ENCODE peak calls at places on chromosomes 1 and 21, in four cellular contexts. One of them, this sample, is unnamed.

GRCh38 chr21:40333731-40334130 is 466.5 kb downstream of the PCP4 start:
- DNase-seq in RPMI8226: peak; percentile 42
- DNase-seq in DMS 273 treated with DMSO at 0.1 percent for 48 hours: no peak
- DNase-seq in naive thymus-derived CD8-positive, alpha-beta T cell: no peak
- DNase-seq in this sample: no peak

GRCh38 chr21:30340714-30341573 is 3.5 kb upstream of the KRTAP27-1 start:
- DNase-seq in RPMI8226: peak; percentile 34
- DNase-seq in DMS 273 treated with DMSO at 0.1 percent for 48 hours: no peak
- DNase-seq in naive thymus-derived CD8-positive, alpha-beta T cell: peak; percentile 7
- DNase-seq in this sample: no peak

GRCh38 chr1:38403667-38404066 is 357.1 kb upstream of the POU3F1 start:
- DNase-seq in RPMI8226: no peak
- DNase-seq in DMS 273 treated with DMSO at 0.1 percent for 48 hours: no peak
- DNase-seq in naive thymus-derived CD8-positive, alpha-beta T cell: no peak
- DNase-seq in this sample: no peak

GRCh38 chr1:170204121-170204520 is 58.4 kb downstream of the NTMT2 start:
- DNase-seq in RPMI8226: no peak
- DNase-seq in DMS 273 treated with DMSO at 0.1 percent for 48 hours: no peak
- DNase-seq in naive thymus-derived CD8-positive, alpha-beta T cell: no peak
- DNase-seq in this sample: no peak

GRCh38 chr1:203368624-203369451 is 17.9 kb upstream of the FMOD start:
- DNase-seq in RPMI8226: no peak
- DNase-seq in DMS 273 treated with DMSO at 0.1 percent for 48 hours: no peak
- DNase-seq in naive thymus-derived CD8-positive, alpha-beta T cell: no peak
- DNase-seq in this sample: no peak

GRCh38 chr21:46599251-46599572 is 5.7 kb downstream of the S100B start:
- DNase-seq in RPMI8226: no peak
- DNase-seq in DMS 273 treated with DMSO at 0.1 percent for 48 hours: no peak
- DNase-seq in naive thymus-derived CD8-positive, alpha-beta T cell: no peak
- DNase-seq in this sample: no peak

GRCh38 chr1:230282157-230282556 is 144.0 kb downstream of the PGBD5 start:
- DNase-seq in RPMI8226: no peak
- DNase-seq in DMS 273 treated with DMSO at 0.1 percent for 48 hours: no peak
- DNase-seq in naive thymus-derived CD8-positive, alpha-beta T cell: no peak
- DNase-seq in this sample: no peak

GRCh38 chr1:51648180-51649109 is 31.6 kb downstream of the OSBPL9 start:
- DNase-seq in RPMI8226: no peak
- DNase-seq in DMS 273 treated with DMSO at 0.1 percent for 48 hours: no peak
- DNase-seq in naive thymus-derived CD8-positive, alpha-beta T cell: no peak
- DNase-seq in this sample: no peak

GRCh38 chr1:91891969-91892368 is 6.0 kb upstream of the TGFBR3 start:
- DNase-seq in RPMI8226: no peak
- DNase-seq in DMS 273 treated with DMSO at 0.1 percent for 48 hours: no peak
- DNase-seq in naive thymus-derived CD8-positive, alpha-beta T cell: no peak
- DNase-seq in this sample: no peak

GRCh38 chr1:174262747-174263241 is 103.5 kb downstream of the RABGAP1L start:
- DNase-seq in RPMI8226: peak; percentile 47
- DNase-seq in DMS 273 treated with DMSO at 0.1 percent for 48 hours: peak; percentile 68
- DNase-seq in naive thymus-derived CD8-positive, alpha-beta T cell: no peak
- DNase-seq in this sample: peak; percentile 61

GRCh38 chr1:157490337-157491165 is 61.8 kb downstream of the FCRL5 start:
- DNase-seq in RPMI8226: peak; percentile 89
- DNase-seq in DMS 273 treated with DMSO at 0.1 percent for 48 hours: no peak
- DNase-seq in naive thymus-derived CD8-positive, alpha-beta T cell: no peak
- DNase-seq in this sample: peak; percentile 5

GRCh38 chr21:46596201-46596600 is 8.7 kb downstream of the S100B start:
- DNase-seq in RPMI8226: no peak
- DNase-seq in DMS 273 treated with DMSO at 0.1 percent for 48 hours: no peak
- DNase-seq in naive thymus-derived CD8-positive, alpha-beta T cell: no peak
- DNase-seq in this sample: no peak

GRCh38 chr1:9422321-9422720 is 116.9 kb upstream of the SLC25A33 start:
- DNase-seq in RPMI8226: no peak
- DNase-seq in DMS 273 treated with DMSO at 0.1 percent for 48 hours: no peak
- DNase-seq in naive thymus-derived CD8-positive, alpha-beta T cell: no peak
- DNase-seq in this sample: no peak

GRCh38 chr1:181776044-181776443 is 285.5 kb downstream of the ZNF648 start:
- DNase-seq in RPMI8226: no peak
- DNase-seq in DMS 273 treated with DMSO at 0.1 percent for 48 hours: no peak
- DNase-seq in naive thymus-derived CD8-positive, alpha-beta T cell: no peak
- DNase-seq in this sample: no peak

GRCh38 chr1:91781916-91782622 is 103.9 kb downstream of the TGFBR3 start:
- DNase-seq in RPMI8226: no peak
- DNase-seq in DMS 273 treated with DMSO at 0.1 percent for 48 hours: no peak
- DNase-seq in naive thymus-derived CD8-positive, alpha-beta T cell: no peak
- DNase-seq in this sample: no peak

GRCh38 chr1:224185208-224185607 is 2.2 kb downstream of the DEGS1 start:
- DNase-seq in RPMI8226: no peak
- DNase-seq in DMS 273 treated with DMSO at 0.1 percent for 48 hours: no peak
- DNase-seq in naive thymus-derived CD8-positive, alpha-beta T cell: no peak
- DNase-seq in this sample: no peak

GRCh38 chr1:114719424-114719787 is 2.8 kb upstream of the NRAS start:
- DNase-seq in RPMI8226: no peak
- DNase-seq in DMS 273 treated with DMSO at 0.1 percent for 48 hours: no peak
- DNase-seq in naive thymus-derived CD8-positive, alpha-beta T cell: no peak
- DNase-seq in this sample: no peak

GRCh38 chr1:219518168-219518905 is 94.6 kb downstream of the ZC3H11B start:
- DNase-seq in RPMI8226: no peak
- DNase-seq in DMS 273 treated with DMSO at 0.1 percent for 48 hours: no peak
- DNase-seq in naive thymus-derived CD8-positive, alpha-beta T cell: no peak
- DNase-seq in this sample: no peak

GRCh38 chr1:156081174-156082110 is 823 bp downstream of the MEX3A start:
- DNase-seq in RPMI8226: no peak
- DNase-seq in DMS 273 treated with DMSO at 0.1 percent for 48 hours: no peak
- DNase-seq in naive thymus-derived CD8-positive, alpha-beta T cell: no peak
- DNase-seq in this sample: no peak

GRCh38 chr1:87327362-87328120 is 1.1 kb upstream of the LMO4 start:
- DNase-seq in RPMI8226: no peak
- DNase-seq in DMS 273 treated with DMSO at 0.1 percent for 48 hours: no peak
- DNase-seq in naive thymus-derived CD8-positive, alpha-beta T cell: no peak
- DNase-seq in this sample: no peak

GRCh38 chr1:19597463-19598309 is 46.4 kb upstream of the NBL1 start:
- DNase-seq in RPMI8226: no peak
- DNase-seq in DMS 273 treated with DMSO at 0.1 percent for 48 hours: no peak
- DNase-seq in naive thymus-derived CD8-positive, alpha-beta T cell: no peak
- DNase-seq in this sample: peak; percentile 59

GRCh38 chr1:30760596-30761311 is 3.2 kb upstream of the LAPTM5 start:
- DNase-seq in RPMI8226: no peak
- DNase-seq in DMS 273 treated with DMSO at 0.1 percent for 48 hours: no peak
- DNase-seq in naive thymus-derived CD8-positive, alpha-beta T cell: no peak
- DNase-seq in this sample: no peak

GRCh38 chr21:45530423-45531113 is 11.7 kb downstream of the SLC19A1 start:
- DNase-seq in RPMI8226: no peak
- DNase-seq in DMS 273 treated with DMSO at 0.1 percent for 48 hours: no peak
- DNase-seq in naive thymus-derived CD8-positive, alpha-beta T cell: no peak
- DNase-seq in this sample: no peak

GRCh38 chr1:116078699-116079223 is 32.4 kb upstream of the MAB21L3 start:
- DNase-seq in RPMI8226: no peak
- DNase-seq in DMS 273 treated with DMSO at 0.1 percent for 48 hours: no peak
- DNase-seq in naive thymus-derived CD8-positive, alpha-beta T cell: no peak
- DNase-seq in this sample: no peak

GRCh38 chr1:247204177-247204647 is 32.4 kb upstream of the ZNF124 start:
- DNase-seq in RPMI8226: no peak
- DNase-seq in DMS 273 treated with DMSO at 0.1 percent for 48 hours: no peak
- DNase-seq in naive thymus-derived CD8-positive, alpha-beta T cell: no peak
- DNase-seq in this sample: no peak

GRCh38 chr1:85109475-85109874 is 61.2 kb upstream of the MCOLN3 start:
- DNase-seq in RPMI8226: peak; percentile 8
- DNase-seq in DMS 273 treated with DMSO at 0.1 percent for 48 hours: peak; percentile 37
- DNase-seq in naive thymus-derived CD8-positive, alpha-beta T cell: peak; percentile 25
- DNase-seq in this sample: peak; percentile 50

GRCh38 chr1:112431038-112431437 is 35.0 kb downstream of the CTTNBP2NL start:
- DNase-seq in RPMI8226: no peak
- DNase-seq in DMS 273 treated with DMSO at 0.1 percent for 48 hours: no peak
- DNase-seq in naive thymus-derived CD8-positive, alpha-beta T cell: no peak
- DNase-seq in this sample: no peak

GRCh38 chr1:160206421-160207117 is 1.4 kb downstream of the PEA15 start:
- DNase-seq in RPMI8226: no peak
- DNase-seq in DMS 273 treated with DMSO at 0.1 percent for 48 hours: no peak
- DNase-seq in naive thymus-derived CD8-positive, alpha-beta T cell: no peak
- DNase-seq in this sample: no peak

GRCh38 chr1:68107771-68108170 is 57.3 kb upstream of the DIRAS3 start:
- DNase-seq in RPMI8226: no peak
- DNase-seq in DMS 273 treated with DMSO at 0.1 percent for 48 hours: no peak
- DNase-seq in naive thymus-derived CD8-positive, alpha-beta T cell: no peak
- DNase-seq in this sample: no peak

GRCh38 chr1:33271666-33272505 is 15.6 kb downstream of the ZNF362 start:
- DNase-seq in RPMI8226: no peak
- DNase-seq in DMS 273 treated with DMSO at 0.1 percent for 48 hours: no peak
- DNase-seq in naive thymus-derived CD8-positive, alpha-beta T cell: no peak
- DNase-seq in this sample: no peak

This sample was measured in CD4-positive, CD25-positive, alpha-beta regulatory T cell.